ENCODE peak calls at places on chromosomes 12 and 14, in five cellular contexts. One of them, this sample, is unnamed.

GRCh38 chr12:107014050-107014449 is 27.1 kb upstream of the MTERF2 start:
- DNase-seq in T-helper 22 cell: no peak
- DNase-seq in MCF 10A: peak; percentile 50
- DNase-seq in A673: no peak
- DNase-seq in fibroblast of mammary gland: no peak
- DNase-seq in this sample: no peak

GRCh38 chr14:71918955-71919354 is 13.3 kb upstream of the RGS6 start:
- DNase-seq in T-helper 22 cell: no peak
- DNase-seq in MCF 10A: peak; percentile 36
- DNase-seq in A673: peak; percentile 77
- DNase-seq in fibroblast of mammary gland: no peak
- DNase-seq in this sample: no peak

GRCh38 chr14:99460793-99461192 is 19.9 kb downstream of the SETD3 start:
- DNase-seq in T-helper 22 cell: no peak
- DNase-seq in MCF 10A: peak; percentile 5
- DNase-seq in A673: no peak
- DNase-seq in fibroblast of mammary gland: no peak
- DNase-seq in this sample: no peak

GRCh38 chr12:58310368-58310767 is 369.0 kb downstream of the ATP23 start:
- DNase-seq in T-helper 22 cell: no peak
- DNase-seq in MCF 10A: peak; percentile 45
- DNase-seq in A673: peak; percentile 21
- DNase-seq in fibroblast of mammary gland: peak; percentile 73
- DNase-seq in this sample: peak; percentile 35

GRCh38 chr14:24351517-24351916 is 11.7 kb upstream of the RIPK3 start:
- DNase-seq in T-helper 22 cell: no peak
- DNase-seq in MCF 10A: peak; percentile 45
- DNase-seq in A673: peak; percentile 62
- DNase-seq in fibroblast of mammary gland: peak; percentile 58
- DNase-seq in this sample: peak; percentile 69

GRCh38 chr12:3542911-3543310 is 51.9 kb downstream of the PRMT8 start:
- DNase-seq in T-helper 22 cell: no peak
- DNase-seq in MCF 10A: peak; percentile 40
- DNase-seq in A673: no peak
- DNase-seq in fibroblast of mammary gland: peak; percentile 16
- DNase-seq in this sample: no peak

GRCh38 chr14:30573203-30573814 is 14.4 kb downstream of the G2E3 start:
- DNase-seq in T-helper 22 cell: no peak
- DNase-seq in MCF 10A: peak; percentile 62
- DNase-seq in A673: no peak
- DNase-seq in fibroblast of mammary gland: peak; percentile 77
- DNase-seq in this sample: peak; percentile 68

GRCh38 chr14:66495214-66496098 is 9.3 kb downstream of the CCDC196 start:
- DNase-seq in T-helper 22 cell: no peak
- DNase-seq in MCF 10A: peak; percentile 69
- DNase-seq in A673: peak; percentile 71
- DNase-seq in fibroblast of mammary gland: peak; percentile 82
- DNase-seq in this sample: peak; percentile 75

GRCh38 chr14:32078794-32079663 is 1.9 kb downstream of the ARHGAP5 start:
- DNase-seq in T-helper 22 cell: no peak
- DNase-seq in MCF 10A: peak; percentile 46
- DNase-seq in A673: no peak
- DNase-seq in fibroblast of mammary gland: peak; percentile 30
- DNase-seq in this sample: no peak

GRCh38 chr12:79983969-79984629 is 49.2 kb upstream of the PPP1R12A start:
- DNase-seq in T-helper 22 cell: no peak
- DNase-seq in MCF 10A: no peak
- DNase-seq in A673: no peak
- DNase-seq in fibroblast of mammary gland: peak; percentile 69
- DNase-seq in this sample: peak; percentile 47

GRCh38 chr14:101584049-101584859 is 23.0 kb downstream of the DIO3 start:
- DNase-seq in T-helper 22 cell: no peak
- DNase-seq in MCF 10A: no peak
- DNase-seq in A673: peak; percentile 91
- DNase-seq in fibroblast of mammary gland: peak; percentile 71
- DNase-seq in this sample: peak; percentile 84

GRCh38 chr14:103880986-103881926 is 33.9 kb upstream of the PPP1R13B start:
- DNase-seq in T-helper 22 cell: no peak
- DNase-seq in MCF 10A: no peak
- DNase-seq in A673: no peak
- DNase-seq in fibroblast of mammary gland: no peak
- DNase-seq in this sample: no peak

GRCh38 chr12:65556676-65557424 is 267.4 kb upstream of the HMGA2 start:
- DNase-seq in T-helper 22 cell: no peak
- DNase-seq in MCF 10A: peak; percentile 88
- DNase-seq in A673: peak; percentile 90
- DNase-seq in fibroblast of mammary gland: peak; percentile 76
- DNase-seq in this sample: peak; percentile 75

GRCh38 chr12:119128527-119128926 is 50.2 kb upstream of the HSPB8 start:
- DNase-seq in T-helper 22 cell: no peak
- DNase-seq in MCF 10A: no peak
- DNase-seq in A673: no peak
- DNase-seq in fibroblast of mammary gland: no peak
- DNase-seq in this sample: no peak

GRCh38 chr14:24299255-24300191 is at the start of the genes DHRS1 and NOP9:
- DNase-seq in T-helper 22 cell: peak; percentile 82
- DNase-seq in MCF 10A: peak; percentile 91
- DNase-seq in A673: peak; percentile 90
- DNase-seq in fibroblast of mammary gland: peak; percentile 84
- DNase-seq in this sample: peak; percentile 79

GRCh38 chr14:90510208-90510607 is 113.4 kb downstream of the CALM1 start:
- DNase-seq in T-helper 22 cell: no peak
- DNase-seq in MCF 10A: no peak
- DNase-seq in A673: no peak
- DNase-seq in fibroblast of mammary gland: no peak
- DNase-seq in this sample: no peak

GRCh38 chr12:124175731-124176130 is 119.2 kb upstream of the RFLNA start:
- DNase-seq in T-helper 22 cell: no peak
- DNase-seq in MCF 10A: no peak
- DNase-seq in A673: no peak
- DNase-seq in fibroblast of mammary gland: no peak
- DNase-seq in this sample: no peak

GRCh38 chr14:102645746-102646440 is 53.4 kb downstream of the RCOR1 start:
- DNase-seq in T-helper 22 cell: no peak
- DNase-seq in MCF 10A: peak; percentile 25
- DNase-seq in A673: peak; percentile 48
- DNase-seq in fibroblast of mammary gland: peak; percentile 26
- DNase-seq in this sample: peak; percentile 18

GRCh38 chr12:125070661-125071390 is 5.6 kb downstream of the AACS start:
- DNase-seq in T-helper 22 cell: no peak
- DNase-seq in MCF 10A: no peak
- DNase-seq in A673: no peak
- DNase-seq in fibroblast of mammary gland: no peak
- DNase-seq in this sample: no peak

GRCh38 chr14:44154889-44155288 is 352.2 kb downstream of the FSCB start:
- DNase-seq in T-helper 22 cell: no peak
- DNase-seq in MCF 10A: no peak
- DNase-seq in A673: no peak
- DNase-seq in fibroblast of mammary gland: no peak
- DNase-seq in this sample: no peak

GRCh38 chr14:89466460-89466859 is 49.4 kb upstream of the FOXN3 start:
- DNase-seq in T-helper 22 cell: no peak
- DNase-seq in MCF 10A: no peak
- DNase-seq in A673: no peak
- DNase-seq in fibroblast of mammary gland: no peak
- DNase-seq in this sample: no peak

GRCh38 chr12:38342444-38342843 is 25.9 kb downstream of the ALG10B start:
- DNase-seq in T-helper 22 cell: no peak
- DNase-seq in MCF 10A: no peak
- DNase-seq in A673: no peak
- DNase-seq in fibroblast of mammary gland: no peak
- DNase-seq in this sample: no peak

GRCh38 chr12:56007892-56008471 is 10.9 kb downstream of the SUOX start:
- DNase-seq in T-helper 22 cell: no peak
- DNase-seq in MCF 10A: peak; percentile 8
- DNase-seq in A673: peak; percentile 46
- DNase-seq in fibroblast of mammary gland: peak; percentile 14
- DNase-seq in this sample: peak; percentile 31

GRCh38 chr12:65293735-65294134 is 15.3 kb downstream of the MSRB3 start:
- DNase-seq in T-helper 22 cell: no peak
- DNase-seq in MCF 10A: no peak
- DNase-seq in A673: no peak
- DNase-seq in fibroblast of mammary gland: no peak
- DNase-seq in this sample: no peak

GRCh38 chr12:78759387-78759786 is 105.2 kb upstream of the SYT1 start:
- DNase-seq in T-helper 22 cell: no peak
- DNase-seq in MCF 10A: peak; percentile 38
- DNase-seq in A673: peak; percentile 29
- DNase-seq in fibroblast of mammary gland: peak; percentile 69
- DNase-seq in this sample: peak; percentile 62

GRCh38 chr14:34354556-34354955 is 107.5 kb downstream of the SPTSSA start:
- DNase-seq in T-helper 22 cell: no peak
- DNase-seq in MCF 10A: no peak
- DNase-seq in A673: no peak
- DNase-seq in fibroblast of mammary gland: peak; percentile 73
- DNase-seq in this sample: no peak

GRCh38 chr14:105989746-105990302 is 463.4 kb downstream of the TMEM121 start:
- DNase-seq in T-helper 22 cell: no peak
- DNase-seq in MCF 10A: peak; percentile 20
- DNase-seq in A673: no peak
- DNase-seq in fibroblast of mammary gland: no peak
- DNase-seq in this sample: no peak